ENCODE peak calls at places on chromosome 15, in nine cellular contexts. K is tibial artery; E is GM23248; Q is CD4-positive, alpha-beta memory T cell; Y is naive thymus-derived CD4-positive, alpha-beta T cell; S is small intestine; G is ovary; V is hepatocyte; C is HCT116. B is an unnamed sample. For H3K27me3 and H3K4me1, the result is how much of the 10 kb centered on the place peaks cover.

GRCh38 chr15:51844747-51845426 is 15.4 kb downstream of the TMOD3 start:
- DNase-seq in S (no peak), C (no peak), G (no peak), E (peak), Q (no peak), Y (no peak), V (no peak), K (no peak), B (no peak)

GRCh38 chr15:63487076-63487757 is 17.2 kb upstream of the USP3 start:
- DNase-seq in C (peak), E (peak), Q (peak), G (peak), V (peak), K (peak), Y (peak), S (peak), B (peak)

GRCh38 chr15:80761754-80762153 is 17.4 kb upstream of the CEMIP start:
- DNase-seq in S (no peak), K (no peak), V (no peak), E (no peak), C (no peak), G (no peak), Y (no peak), Q (no peak), B (no peak)

GRCh38 chr15:85746641-85747040 is 48.1 kb downstream of the KLHL25 start:
- DNase-seq in E (no peak), C (no peak), V (no peak), K (peak), Y (no peak), G (no peak), Q (no peak), S (no peak), B (no peak)

GRCh38 chr15:97235285-97235985 is 725.1 kb upstream of the ARRDC4 start:
- DNase-seq in E (peak), S (peak), V (peak), G (peak), Q (no peak), C (peak), K (no peak), Y (no peak), B (peak)

GRCh38 chr15:65937476-65937875 is 68.2 kb downstream of the RAB11A start:
- DNase-seq in S (no peak), E (peak), G (no peak), V (no peak), Q (no peak), C (no peak), Y (no peak), K (no peak), B (no peak)

GRCh38 chr15:56917652-56918045 is 795 bp upstream of the TCF12 start:
- DNase-seq in S (no peak), Y (peak), V (no peak), Q (peak), C (no peak), K (peak), E (peak), G (no peak), B (no peak)

GRCh38 chr15:44289352-44289790 is 852 bp downstream of the GOLM2 start:
- DNase-seq in V (peak), K (no peak), Y (no peak), C (no peak), Q (peak), G (no peak), E (peak), S (no peak), B (no peak)

GRCh38 chr15:70416851-70417250 is 319.1 kb upstream of the TLE3 start:
- DNase-seq in V (no peak), Y (no peak), E (no peak), G (no peak), C (no peak), K (peak), Q (no peak), S (no peak), B (no peak)

GRCh38 chr15:75446146-75446545 is 5.3 kb downstream of the SIN3A start:
- DNase-seq in G (no peak), E (no peak), S (no peak), V (no peak), Q (peak), Y (no peak), K (no peak), C (no peak), B (no peak)

GRCh38 chr15:101368086-101368780 is 73.2 kb upstream of the SNRPA1 start:
- DNase-seq in E (no peak), Q (no peak), C (no peak), V (no peak), S (no peak), Y (no peak), K (no peak), G (no peak), B (no peak)

GRCh38 chr15:71899665-71900064 is 89.3 kb downstream of the NR2E3 start:
- DNase-seq in K (no peak), Q (no peak), V (no peak), C (no peak), Y (no peak), E (no peak), S (no peak), G (no peak), B (peak)

GRCh38 chr15:58649175-58649574 is 100.3 kb downstream of the ADAM10 start:
- DNase-seq in C (no peak), V (no peak), K (no peak), S (no peak), Q (no peak), G (no peak), E (no peak), Y (no peak), B (no peak)

GRCh38 chr15:48283361-48284157 is 47.7 kb upstream of the DUT start:
- DNase-seq in G (peak), K (no peak), V (no peak), S (peak), Y (no peak), Q (no peak), E (no peak), C (no peak), B (no peak)

GRCh38 chr15:43514241-43515057 is 3.0 kb upstream of the MAP1A start:
- DNase-seq in V (peak), K (no peak), G (no peak), E (peak), Y (no peak), S (no peak), Q (no peak), C (no peak), B (peak)

GRCh38 chr15:60134609-60135008 is 130.5 kb downstream of the FOXB1 start:
- DNase-seq in Q (no peak), G (no peak), V (no peak), C (no peak), E (peak), Y (no peak), K (no peak), S (peak), B (no peak)

GRCh38 chr15:44666208-44667038 is 3.0 kb upstream of the SPG11 start:
- DNase-seq in V (no peak), Y (no peak), Q (peak), S (no peak), G (no peak), K (no peak), E (no peak), C (no peak), B (no peak)

GRCh38 chr15:85500060-85500708 is 119.8 kb downstream of the AKAP13 start:
- DNase-seq in Q (no peak), C (no peak), G (no peak), Y (no peak), K (no peak), E (no peak), V (no peak), S (no peak), B (no peak)

GRCh38 chr15:28101983-28102441 is 2.9 kb upstream of the OCA2 start:
- DNase-seq in V (no peak), C (no peak), Q (no peak), Y (no peak), G (no peak), S (no peak), K (no peak), E (no peak), B (no peak)

GRCh38 chr15:68795298-68795848 is 25.3 kb downstream of the ANP32A start:
- DNase-seq in C (no peak), K (peak), V (peak), Y (peak), G (peak), Q (peak), E (peak), S (peak), B (no peak)

GRCh38 chr15:29601811-29602210 is 220.5 kb downstream of the TJP1 start:
- DNase-seq in G (no peak), Q (no peak), C (no peak), Y (no peak), V (no peak), E (no peak), S (no peak), K (no peak), B (peak)

GRCh38 chr15:76328962-76329361 is 7.6 kb upstream of the ISL2 start:
- DNase-seq in E (peak), K (no peak), G (no peak), S (no peak), V (no peak), Q (no peak), Y (no peak), C (no peak), B (no peak)

GRCh38 chr15:47839233-47839867 is 122.0 kb downstream of the SEMA6D start:
- DNase-seq in E (no peak), K (no peak), S (no peak), C (no peak), Y (no peak), V (no peak), Q (no peak), G (no peak), B (no peak)

GRCh38 chr15:65535192-65535591 is 4.9 kb downstream of the HACD3 start:
- DNase-seq in S (no peak), Y (no peak), G (no peak), K (no peak), E (peak), V (no peak), Q (no peak), C (no peak), B (no peak)

GRCh38 chr15:67783303-67783702 is 42.0 kb upstream of the SKOR1 start:
- DNase-seq in E (no peak), Y (peak), Q (peak), V (no peak), K (no peak), G (no peak), S (peak), C (no peak), B (no peak)

GRCh38 chr15:49412821-49413220 is 10.2 kb upstream of the FGF7 start:
- DNase-seq in K (no peak), G (no peak), Y (no peak), Q (no peak), C (no peak), E (no peak), V (no peak), S (no peak), B (no peak)

GRCh38 chr15:89948796-89949195 is 36.0 kb upstream of the ARPIN start:
- DNase-seq in G (no peak), E (no peak), K (no peak), Y (no peak), S (no peak), C (no peak), Q (no peak), V (no peak), B (no peak)

GRCh38 chr15:92634641-92635272 is 20.8 kb downstream of the FAM174B start:
- DNase-seq in E (no peak), G (no peak), V (no peak), S (no peak), Q (no peak), K (no peak), C (no peak), Y (no peak), B (no peak)

GRCh38 chr15:43209059-43209824 is 11.6 kb downstream of the EPB42 start:
- DNase-seq in V (peak), K (no peak), C (no peak), Q (no peak), E (peak), Y (no peak), G (no peak), S (no peak), B (no peak)

DNA sequence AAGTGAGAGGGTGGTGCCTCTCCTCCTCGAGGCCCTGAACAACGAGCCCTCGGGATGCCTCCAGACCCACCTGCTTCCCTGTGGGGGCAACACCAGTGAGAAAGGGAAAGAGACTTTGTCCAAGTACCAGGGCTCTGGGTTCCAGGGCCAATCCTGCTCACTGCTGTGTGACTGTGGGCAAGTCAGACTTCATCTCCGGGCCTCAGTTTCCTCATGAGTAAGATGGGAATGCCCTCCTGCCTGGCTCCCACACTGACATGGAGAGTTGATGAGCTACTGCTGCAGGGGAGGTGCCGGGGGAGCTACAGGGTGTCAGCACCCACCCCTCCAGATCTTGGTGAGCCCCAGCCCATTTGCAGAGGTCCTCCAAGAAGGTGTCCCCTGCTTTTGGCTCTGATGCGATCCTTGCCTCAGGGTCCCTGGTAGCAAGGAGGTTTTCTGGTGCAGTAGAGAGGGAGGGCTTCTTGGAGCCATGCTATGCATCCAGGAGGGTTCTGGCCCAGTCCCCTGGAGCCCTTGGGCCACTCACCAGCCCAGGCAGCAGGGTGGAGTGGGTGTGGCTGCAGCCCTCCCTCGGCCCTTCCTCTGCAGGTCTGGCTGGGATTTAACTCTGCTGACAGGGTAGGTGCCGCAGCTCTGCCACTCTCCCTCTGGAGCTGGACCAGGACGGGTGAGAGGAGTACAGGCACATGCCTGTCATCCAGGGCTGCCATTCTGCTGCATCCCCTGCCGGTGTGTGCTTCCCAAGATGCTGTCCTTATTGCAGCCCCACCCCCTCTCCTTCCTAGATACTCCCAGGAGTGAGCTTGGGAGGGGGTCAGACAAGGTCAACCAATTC is 26.9 kb downstream of the LOXL1 start:
- DNase-seq in Q (no peak), S (no peak), C (no peak), Y (no peak), E (no peak), V (no peak), K (peak), G (no peak), B (no peak)
- H3K27ac ChIP-seq in Q (no peak), S (no peak), C (no peak), Y (no peak), E (no peak), V (no peak), K (peak), G (peak), B (no peak)

GRCh38 chr15:99121691-99122410 is 17.0 kb downstream of the SYNM start:
- DNase-seq in Y (no peak), K (no peak), S (no peak), G (no peak), E (no peak), C (no peak), V (no peak), Q (no peak), B (no peak)

GRCh38 chr15:99122831-99123705 is 18.2 kb downstream of the SYNM start:
- DNase-seq in Q (no peak), C (no peak), S (no peak), K (no peak), E (no peak), Y (no peak), G (no peak), V (no peak), B (no peak)

GRCh38 chr15:99125061-99125990 is 20.4 kb downstream of the SYNM start:
- DNase-seq in C (no peak), Y (no peak), G (no peak), Q (no peak), E (no peak), V (no peak), K (peak), S (no peak), B (no peak)

GRCh38 chr15:99124641-99125040 is 19.8 kb downstream of the SYNM start:
- DNase-seq in V (no peak), G (no peak), E (no peak), C (no peak), Y (no peak), S (no peak), Q (no peak), K (peak), B (no peak)

GRCh38 chr15:99123706-99124451 is 19.0 kb downstream of the SYNM start:
- DNase-seq in V (peak), E (peak), C (peak), S (peak), G (peak), Q (no peak), Y (no peak), K (peak), B (peak)
- H3K27me3 ChIP-seq in V (under half), E (under half), C (under half), S (under half), G (under half), Q (under half), Y (under half), K (under half), B (under half)

GRCh38 chr15:38564557-38565286 is at the start of gene RASGRP1:
- DNase-seq in V (peak), K (peak), C (no peak), S (peak), Y (peak), Q (peak), E (peak), G (peak), B (peak)
- H3K4me1 ChIP-seq in V (under half), K (under half), C (under half), S (under half), Y (half or more), Q (half or more), E (under half), G (under half), B (under half)

DNA sequence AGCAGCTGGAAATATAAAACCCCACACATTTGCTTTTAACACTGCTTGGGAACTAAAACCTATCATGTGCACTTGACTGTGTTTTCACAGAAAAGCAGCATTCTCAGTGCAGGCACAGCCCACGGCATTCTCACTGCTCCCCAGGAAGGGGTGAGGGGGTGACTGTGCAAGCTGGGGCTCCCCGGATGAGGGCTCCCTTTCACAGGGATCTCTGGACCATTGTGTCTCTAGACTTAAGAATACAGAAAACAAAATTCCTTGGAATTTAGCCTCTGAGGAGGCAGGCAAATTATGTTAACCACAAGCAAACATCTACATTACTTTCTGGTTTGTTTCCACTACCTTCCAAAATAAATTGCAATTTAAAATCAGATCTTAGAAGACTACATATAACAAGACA is 100.3 kb downstream of the FSIP1 start:
- DNase-seq in E (peak), Q (no peak), C (no peak), Y (no peak), K (no peak), G (no peak), S (no peak), V (no peak), B (no peak)
- H3K27ac ChIP-seq in E (peak), Q (no peak), C (no peak), Y (no peak), K (no peak), G (no peak), S (no peak), V (no peak), B (no peak)

DNA sequence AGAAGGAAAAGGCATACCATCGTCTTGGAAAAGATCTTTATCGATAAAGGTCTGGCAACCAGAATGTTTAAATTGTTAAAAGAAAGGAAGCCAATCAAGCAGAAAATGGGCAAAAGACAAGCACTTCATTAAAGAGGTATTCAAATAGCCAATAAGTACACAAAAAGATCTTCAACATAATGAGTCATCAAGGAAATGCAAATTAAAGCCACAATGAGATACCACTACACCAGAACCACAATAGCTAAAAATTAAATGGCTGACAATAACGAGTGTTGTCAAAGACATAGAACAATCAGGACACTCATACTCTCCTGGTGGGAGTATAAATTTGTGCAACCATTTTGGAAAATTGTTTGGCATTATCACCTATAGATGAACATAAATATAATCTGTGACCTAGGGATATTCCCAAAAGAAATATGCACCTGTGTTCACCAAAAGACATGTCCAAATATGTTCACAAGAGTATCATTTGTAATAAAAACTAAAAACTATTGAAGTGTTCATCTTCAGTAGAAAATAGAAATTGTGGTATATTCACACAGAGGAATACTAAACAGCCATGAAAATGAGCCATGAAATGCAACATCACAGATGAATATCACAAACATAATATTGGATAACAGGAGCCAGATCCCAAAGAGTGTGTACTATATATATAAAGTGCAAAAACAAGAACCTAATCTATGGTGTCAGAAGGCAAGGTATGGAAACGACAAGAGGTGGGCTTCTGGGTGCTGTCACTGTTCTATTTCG is 14.4 kb upstream of the BTBD1 start:
- DNase-seq in K (no peak), G (no peak), E (no peak), V (no peak), Q (no peak), S (no peak), Y (no peak), C (no peak), B (no peak)
- H3K27me3 ChIP-seq in K (under half), G (under half), E (under half), V (under half), Q (under half), S (under half), Y (under half), C (under half), B (under half)

GRCh38 chr15:78055923-78056713 is 21.4 kb downstream of the TBC1D2B start:
- DNase-seq in Q (no peak), S (peak), K (peak), Y (no peak), C (no peak), V (peak), G (no peak), E (peak), B (no peak)

GRCh38 chr15:78059110-78059839 is 18.2 kb downstream of the TBC1D2B start:
- DNase-seq in C (no peak), S (no peak), Q (no peak), G (no peak), K (peak), V (no peak), Y (no peak), E (peak), B (peak)

GRCh38 chr15:78056714-78057269 is 20.7 kb downstream of the TBC1D2B start:
- DNase-seq in V (no peak), G (no peak), S (no peak), Q (peak), C (no peak), E (peak), Y (no peak), K (peak), B (no peak)

GRCh38 chr15:78058401-78058935 is 19.0 kb downstream of the TBC1D2B start:
- DNase-seq in E (no peak), K (peak), V (no peak), C (no peak), Y (no peak), S (no peak), Q (no peak), G (no peak), B (no peak)

DNA sequence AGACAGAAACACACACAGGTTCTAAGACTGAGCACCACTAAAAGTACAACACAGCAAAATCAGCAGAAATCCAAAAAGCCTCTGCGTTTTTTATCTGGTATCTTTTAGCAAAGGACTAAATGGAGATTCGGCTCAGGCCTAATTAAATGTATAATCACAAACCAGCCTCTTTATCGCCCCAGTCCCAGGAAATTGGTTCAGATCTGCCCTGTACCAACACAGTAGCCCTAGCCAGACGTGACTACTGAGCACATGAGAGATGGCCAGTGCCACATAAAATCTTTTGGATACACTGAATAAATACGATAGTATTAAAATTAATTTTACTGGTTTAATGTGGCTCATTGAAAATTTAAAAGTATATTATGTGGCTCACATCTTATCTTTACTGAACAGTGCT is 19.7 kb downstream of the TBC1D2B start:
- DNase-seq in C (no peak), S (no peak), Q (no peak), E (no peak), V (no peak), K (peak), Y (no peak), G (no peak), B (no peak)
- H3K4me1 ChIP-seq in C (under half), S (under half), Q (half or more), E (under half), V (half or more), K (half or more), Y (half or more), G (under half), B (under half)

B was measured in SJCRH30.